ENCODE peak calls at places on chromosomes 16 and 17, in nine cellular contexts. T is kidney; E is NCI-H1105 treated with DMSO at 0.1 percent for 48 hours; J is stimulated activated CD4-positive, alpha-beta T cell treated with anti-CD3 and anti-CD28 coated beads, Interleukin-4, amount 100 ng/mL, for 4 hours; P is glomerular endothelial cell; Q is fibroblast of villous mesenchyme; M is choroid plexus epithelial cell; A is H54; B is T-helper 1 cell. G is an unnamed sample.

GRCh38 chr17:4939554-4939803 is 367 bp downstream of the SLC25A11 start:
- DNase-seq in T (peak), A (no peak), Q (peak), J (peak), P (no peak), E (no peak), M (peak), B (no peak), G (no peak)

GRCh38 chr17:76405967-76406647 is 21.7 kb downstream of the SPHK1 start:
- DNase-seq in Q (no peak), A (no peak), M (peak), E (peak), J (no peak), B (no peak), P (no peak), T (peak), G (no peak)

GRCh38 chr16:46826618-46827017 is 4.4 kb downstream of the C16orf87 start:
- DNase-seq in M (peak), B (no peak), P (no peak), A (no peak), T (no peak), J (no peak), E (no peak), Q (peak), G (no peak)

GRCh38 chr16:85670840-85671239 is 17.9 kb downstream of the GINS2 start:
- DNase-seq in P (no peak), M (no peak), B (no peak), J (no peak), Q (no peak), E (no peak), A (no peak), T (peak), G (no peak)

GRCh38 chr17:76887809-76888208 is 19.6 kb downstream of the MGAT5B start:
- DNase-seq in M (no peak), Q (no peak), B (no peak), A (no peak), P (no peak), T (no peak), J (no peak), E (no peak), G (no peak)

GRCh38 chr16:82755570-82756282 is 129.0 kb downstream of the CDH13 start:
- DNase-seq in J (no peak), A (no peak), T (no peak), Q (no peak), B (no peak), P (no peak), E (no peak), M (peak), G (no peak)

GRCh38 chr16:77191259-77191969 is 424 bp downstream of the MON1B start:
- DNase-seq in T (peak), B (no peak), E (no peak), J (peak), M (peak), P (no peak), Q (peak), A (no peak), G (no peak)

GRCh38 chr17:66647391-66647983 is 187.4 kb upstream of the CACNG5 start:
- DNase-seq in Q (no peak), M (no peak), J (no peak), A (no peak), T (no peak), E (no peak), B (no peak), P (no peak), G (no peak)

GRCh38 chr16:50425648-50426047 is 56.9 kb upstream of the BRD7 start:
- DNase-seq in J (no peak), P (no peak), T (no peak), B (no peak), E (peak), A (no peak), M (no peak), Q (no peak), G (no peak)

GRCh38 chr17:41785091-41785875 is 1.2 kb downstream of the JUP start:
- DNase-seq in B (no peak), A (no peak), P (no peak), M (peak), J (no peak), Q (peak), T (no peak), E (no peak), G (no peak)

GRCh38 chr17:28968269-28968913 is 17.1 kb upstream of the PHF12 start:
- DNase-seq in A (no peak), Q (no peak), E (peak), B (no peak), P (no peak), M (peak), T (peak), J (no peak), G (no peak)

GRCh38 chr17:9522074-9522473 is 53.5 kb downstream of the STX8 start:
- DNase-seq in J (no peak), E (peak), B (no peak), P (peak), T (no peak), Q (peak), M (peak), A (peak), G (peak)

GRCh38 chr16:2857451-2858244 is at the start of gene PRSS22:
- DNase-seq in A (no peak), T (peak), M (no peak), B (no peak), P (no peak), E (no peak), J (no peak), Q (peak), G (no peak)

GRCh38 chr16:66682271-66682670 is 14.3 kb downstream of the CMTM4 start:
- DNase-seq in B (no peak), J (no peak), M (peak), P (no peak), T (no peak), E (no peak), A (no peak), Q (no peak), G (no peak)

GRCh38 chr17:65918921-65919546 is 272.9 kb downstream of the CEP112 start:
- DNase-seq in A (no peak), P (no peak), B (no peak), T (no peak), E (no peak), M (peak), J (no peak), Q (no peak), G (no peak)

GRCh38 chr16:51807551-51807950 is 656.5 kb upstream of the SALL1 start:
- DNase-seq in A (no peak), Q (no peak), B (no peak), P (no peak), J (no peak), E (no peak), T (no peak), M (no peak), G (no peak)

GRCh38 chr16:24734382-24734781 is 4.9 kb downstream of the TNRC6A start:
- DNase-seq in A (no peak), J (no peak), T (no peak), B (no peak), M (peak), E (no peak), P (no peak), Q (peak), G (no peak)

G was measured in NCI-H1436.